ENCODE peak calls at places on chromosomes 2 and 18, in seven cellular contexts. Z is MCF 10A, A is coronary artery, P is sigmoid colon, K is neural crest cell, S is GM06990, G is ascending aorta. U is an unnamed sample.

GRCh38 chr2:55581875-55582547 is 35.4 kb downstream of the PPP4R3B start:
- DNase-seq in Z (peak; percentile 66), A (no peak), P (no peak), K (no peak), S (no peak), G (no peak), U (peak; percentile 12)

GRCh38 chr18:34117319-34117718 is 107.4 kb downstream of the NOL4 start:
- DNase-seq in Z (no peak), A (no peak), P (no peak), K (no peak), S (no peak), G (no peak), U (no peak)

GRCh38 chr2:216568563-216568962 is 64.7 kb upstream of the IGFBP2 start:
- DNase-seq in Z (no peak), A (no peak), P (no peak), K (no peak), S (no peak), G (no peak), U (no peak)

GRCh38 chr18:59325965-59326364 is 7.5 kb upstream of the CPLX4 start:
- DNase-seq in Z (no peak), A (no peak), P (no peak), K (no peak), S (no peak), G (no peak), U (no peak)

GRCh38 chr2:168758970-168759820 is 43.2 kb upstream of the NOSTRIN start:
- DNase-seq in Z (peak; percentile 67), A (no peak), P (no peak), K (no peak), S (no peak), G (no peak), U (peak; percentile 42)

GRCh38 chr2:219747637-219748036 is 120.2 kb downstream of the SLC4A3 start:
- DNase-seq in Z (no peak), A (no peak), P (no peak), K (no peak), S (no peak), G (no peak), U (no peak)

GRCh38 chr18:48836806-48837615 is 113.8 kb downstream of the SMAD7 start:
- DNase-seq in Z (no peak), A (no peak), P (peak; percentile 61), K (no peak), S (no peak), G (no peak), U (no peak)

GRCh38 chr2:61263848-61264247 is 101.9 kb downstream of the C2orf74 start:
- DNase-seq in Z (no peak), A (no peak), P (no peak), K (no peak), S (no peak), G (no peak), U (no peak)

GRCh38 chr2:41853427-41854191 is 194.2 kb upstream of the PKDCC start:
- DNase-seq in Z (peak; percentile 59), A (no peak), P (no peak), K (peak; percentile 73), S (no peak), G (no peak), U (peak; percentile 34)

GRCh38 chr18:31719363-31720006 is 35.1 kb upstream of the B4GALT6 start:
- DNase-seq in Z (no peak), A (no peak), P (no peak), K (no peak), S (no peak), G (no peak), U (no peak)

GRCh38 chr18:78183815-78184214 is 795.8 kb upstream of the SALL3 start:
- DNase-seq in Z (no peak), A (no peak), P (no peak), K (no peak), S (no peak), G (no peak), U (no peak)

GRCh38 chr2:647003-647560 is 30.1 kb downstream of the TMEM18 start:
- DNase-seq in Z (no peak), A (peak; percentile 40), P (peak; percentile 48), K (no peak), S (no peak), G (no peak), U (no peak)

GRCh38 chr2:23404426-23404825 is 19.4 kb downstream of the KLHL29 start:
- DNase-seq in Z (peak; percentile 64), A (peak; percentile 29), P (peak; percentile 71), K (no peak), S (no peak), G (no peak), U (peak; percentile 68)

GRCh38 chr2:214481204-214481603 is 70.3 kb downstream of the VWC2L start:
- DNase-seq in Z (peak; percentile 53), A (no peak), P (no peak), K (no peak), S (no peak), G (no peak), U (peak; percentile 51)

GRCh38 chr2:175363719-175364118 is 182.2 kb upstream of the ATP5MC3 start:
- DNase-seq in Z (no peak), A (no peak), P (no peak), K (no peak), S (no peak), G (no peak), U (no peak)

GRCh38 chr2:30601375-30601774 is 154.3 kb downstream of the LCLAT1 start:
- DNase-seq in Z (no peak), A (no peak), P (no peak), K (no peak), S (no peak), G (no peak), U (peak; percentile 53)

GRCh38 chr2:238287702-238288649 is at the start of gene PER2:
- DNase-seq in Z (peak; percentile 82), A (peak; percentile 88), P (peak; percentile 90), K (no peak), S (no peak), G (peak; percentile 58), U (peak; percentile 84)

GRCh38 chr2:107502463-107503079 is 324.1 kb upstream of the RGPD4 start:
- DNase-seq in Z (no peak), A (no peak), P (no peak), K (no peak), S (no peak), G (no peak), U (no peak)

GRCh38 chr18:11323359-11323819 is 174.0 kb upstream of the PIEZO2 start:
- DNase-seq in Z (peak; percentile 48), A (no peak), P (no peak), K (no peak), S (no peak), G (no peak), U (peak; percentile 78)

GRCh38 chr2:209830722-209831465 is 59.3 kb downstream of the UNC80 start:
- DNase-seq in Z (no peak), A (no peak), P (no peak), K (no peak), S (no peak), G (no peak), U (no peak)

GRCh38 chr2:201797175-201797840 is 9.0 kb upstream of the CDK15 start:
- DNase-seq in Z (peak; percentile 31), A (no peak), P (no peak), K (no peak), S (no peak), G (no peak), U (peak; percentile 93)

GRCh38 chr18:77486985-77487384 is 237.3 kb downstream of the GALR1 start:
- DNase-seq in Z (peak; percentile 21), A (no peak), P (no peak), K (no peak), S (no peak), G (no peak), U (no peak)

GRCh38 chr2:106575955-106576354 is 88.8 kb downstream of the CD8B2 start:
- DNase-seq in Z (peak; percentile 67), A (no peak), P (no peak), K (no peak), S (no peak), G (no peak), U (peak; percentile 65)

DNA sequence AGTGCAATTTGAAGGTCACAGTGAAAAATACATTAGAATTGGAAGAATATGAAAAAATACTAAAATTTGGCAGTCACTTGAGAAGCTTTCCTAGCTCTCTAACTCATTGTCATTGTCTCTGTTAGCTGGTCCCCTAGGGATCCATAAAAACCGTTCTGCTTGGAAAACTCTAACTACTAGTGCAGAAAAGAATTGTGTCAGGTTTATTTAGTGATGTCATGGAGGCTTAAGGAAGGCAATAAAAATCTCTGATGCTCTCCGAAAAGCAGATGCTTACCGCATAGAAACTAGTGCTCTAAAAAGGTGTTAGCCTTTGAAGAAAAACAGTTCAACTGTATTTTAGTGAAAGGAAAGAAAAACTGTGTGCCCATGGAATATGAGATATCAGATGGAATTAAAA is 150.1 kb upstream of the DLGAP1 start:
- DNase-seq in Z (no peak), A (no peak), P (no peak), K (no peak), S (no peak), G (no peak), U (no peak)
- TF ChIP-seq CTCF in Z (no peak), A (no peak), P (no peak), K (no peak), S (no peak), G (no peak), U (no peak)

DNA sequence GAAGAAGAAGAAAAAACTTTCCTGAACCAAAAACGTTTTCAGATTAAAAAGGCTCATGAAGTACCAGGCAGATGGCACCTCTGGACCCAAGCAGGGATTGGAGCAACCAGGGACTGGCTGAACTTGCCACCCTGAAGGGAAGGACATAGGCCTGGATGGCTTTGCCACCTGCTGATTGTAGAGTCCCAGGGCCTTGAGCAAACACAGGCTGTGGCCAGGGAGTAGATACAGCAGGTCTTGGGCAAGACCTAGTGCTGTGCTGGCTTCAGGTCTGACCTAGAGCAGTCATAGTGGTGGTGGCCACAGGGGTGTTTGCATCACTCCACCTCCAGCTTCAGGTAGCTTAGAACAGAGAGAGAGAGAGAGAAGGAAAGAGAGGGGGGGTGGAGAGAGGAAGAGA is 231.5 kb upstream of the FBXO11 start:
- DNase-seq in Z (no peak), A (no peak), P (no peak), K (no peak), S (no peak), G (no peak), U (no peak)
- TF ChIP-seq CTCF in Z (no peak), A (no peak), P (no peak), K (no peak), S (no peak), G (no peak), U (no peak)

DNA sequence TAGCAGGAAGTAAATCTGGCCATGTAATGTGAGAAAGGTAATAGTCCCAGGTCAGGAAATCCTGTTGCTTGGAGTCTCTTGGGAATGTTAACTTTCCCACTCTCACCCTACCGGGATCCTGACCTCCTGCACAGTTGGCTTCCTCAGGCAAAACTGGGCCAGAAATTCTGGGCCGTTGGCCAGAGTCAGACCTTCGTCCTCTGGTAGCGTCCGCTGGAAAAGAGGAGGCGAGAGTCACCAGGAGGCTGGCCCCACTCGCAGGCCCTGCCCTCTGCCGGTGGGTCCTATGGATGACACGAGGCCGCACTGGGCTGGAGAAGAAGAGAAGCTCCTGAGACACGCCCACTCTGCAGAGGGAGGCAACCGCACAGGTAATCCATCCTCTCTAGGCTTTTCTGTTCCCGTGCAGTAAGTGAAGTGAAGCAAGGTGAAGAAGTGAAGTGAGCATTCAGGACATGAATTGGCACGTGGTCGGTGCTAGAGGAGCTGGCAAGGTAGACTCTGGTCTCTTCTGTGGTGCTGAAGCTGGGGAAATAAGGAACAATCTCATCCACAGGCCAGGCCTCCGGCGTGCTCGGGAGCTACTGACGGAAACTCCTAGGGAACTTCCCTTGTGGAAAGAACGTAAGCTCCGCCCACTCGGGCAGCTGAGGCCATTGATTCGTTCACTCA is 182.7 kb upstream of the GLI2 start:
- DNase-seq in Z (peak; percentile 94), A (peak; percentile 92), P (peak; percentile 85), K (peak; percentile 60), S (no peak), G (peak; percentile 43), U (peak; percentile 44)
- TF ChIP-seq CTCF in Z (peak; percentile 81), A (peak; percentile 57), P (peak; percentile 26), K (peak; percentile 75), S (peak; percentile 55), G (peak; percentile 64), U (peak; percentile 47)

GRCh38 chr18:42730272-42730671 is 385.2 kb downstream of the RIT2 start:
- DNase-seq in Z (peak; percentile 9), A (no peak), P (no peak), K (no peak), S (no peak), G (no peak), U (no peak)
- TF ChIP-seq CTCF in Z (peak; percentile 23), A (no peak), P (no peak), K (peak; percentile 50), S (no peak), G (no peak), U (peak; percentile 10)